ENCODE peak calls at places on chromosomes 3 and 15, in nine cellular contexts. Y is NAMALWA; S is activated CD4-positive, alpha-beta T cell treated with anti-CD3 and anti-CD28 coated beads for 24 hours; R is choroid plexus epithelial cell; X is retina; B is T-helper 1 cell; U is NCI-H69; M is cerebellum; Z is tibial artery. G is an unnamed sample.

GRCh38 chr3:174775603-174776002 is 83.5 kb upstream of the NAALADL2 start:
- DNase-seq in U (no peak), B (no peak), M (no peak), X (no peak), S (no peak), Y (no peak), R (peak), Z (no peak), G (no peak)

GRCh38 chr3:177795866-177796265 is 598.6 kb upstream of the TBL1XR1 start:
- DNase-seq in R (no peak), X (no peak), U (no peak), M (no peak), S (no peak), Y (no peak), Z (no peak), B (no peak), G (no peak)

GRCh38 chr15:29089731-29090616 is 179.6 kb downstream of the NSMCE3 start:
- DNase-seq in M (no peak), Y (peak), R (peak), X (peak), S (no peak), U (peak), B (no peak), Z (peak), G (no peak)

GRCh38 chr3:13379191-13379830 is 40.8 kb downstream of the NUP210 start:
- DNase-seq in S (no peak), R (peak), B (no peak), X (no peak), Y (no peak), U (no peak), M (no peak), Z (peak), G (no peak)

GRCh38 chr15:48710952-48711495 is 65.5 kb upstream of the FBN1 start:
- DNase-seq in B (no peak), U (no peak), Z (no peak), M (no peak), S (no peak), X (no peak), Y (no peak), R (peak), G (no peak)

GRCh38 chr3:58236527-58237237 is 910 bp upstream of the ABHD6 start:
- DNase-seq in S (no peak), Z (peak), Y (no peak), B (no peak), R (no peak), M (peak), U (peak), X (no peak), G (peak)

GRCh38 chr15:75233504-75234190 is 24.5 kb upstream of the GOLGA6C start:
- DNase-seq in M (no peak), U (no peak), B (no peak), X (no peak), R (no peak), Y (no peak), S (no peak), Z (peak), G (no peak)

GRCh38 chr3:133970916-133971315 is 58.8 kb downstream of the SLCO2A1 start:
- DNase-seq in M (no peak), U (no peak), S (no peak), Y (no peak), Z (no peak), X (no peak), B (no peak), R (no peak), G (no peak)

GRCh38 chr3:186620213-186621092 is 7.6 kb downstream of the AHSG start:
- DNase-seq in Y (no peak), U (no peak), B (no peak), S (no peak), X (no peak), Z (no peak), M (no peak), R (no peak), G (no peak)

GRCh38 chr3:42892169-42892568 is 13.8 kb upstream of the ZNF662 start:
- DNase-seq in M (no peak), U (no peak), B (no peak), R (no peak), Z (no peak), S (no peak), Y (no peak), X (no peak), G (no peak)

GRCh38 chr3:30685267-30685667 is 78.9 kb downstream of the TGFBR2 start:
- DNase-seq in M (no peak), B (no peak), X (no peak), Y (no peak), U (no peak), Z (no peak), R (peak), S (no peak), G (no peak)

GRCh38 chr3:122893282-122893681 is 98.4 kb downstream of the SLC49A4 start:
- DNase-seq in S (no peak), U (no peak), Y (no peak), M (no peak), B (no peak), X (no peak), Z (no peak), R (no peak), G (no peak)

GRCh38 chr3:168250415-168250861 is 154.7 kb upstream of the GOLIM4 start:
- DNase-seq in Z (no peak), S (no peak), U (peak), X (no peak), R (peak), Y (no peak), M (no peak), B (no peak), G (no peak)

GRCh38 chr3:143951351-143951971 is 20.2 kb upstream of the DIPK2A start:
- DNase-seq in B (peak), U (peak), Y (peak), R (peak), S (no peak), Z (no peak), X (no peak), M (no peak), G (peak)

GRCh38 chr3:122497425-122497824 is 17.3 kb downstream of the KPNA1 start:
- DNase-seq in S (peak), B (no peak), R (peak), U (no peak), M (no peak), X (no peak), Z (no peak), Y (no peak), G (no peak)

GRCh38 chr3:176650478-176650877 is 546.8 kb downstream of the TBL1XR1 start:
- DNase-seq in M (no peak), U (peak), Z (no peak), B (no peak), X (no peak), R (peak), S (no peak), Y (peak), G (no peak)

GRCh38 chr3:130831716-130832400 is 62.0 kb upstream of the ATP2C1 start:
- DNase-seq in Z (no peak), M (no peak), R (no peak), X (no peak), Y (no peak), S (no peak), B (no peak), U (peak), G (no peak)

GRCh38 chr3:123344175-123344908 is 104.5 kb downstream of the ADCY5 start:
- DNase-seq in S (no peak), M (no peak), Z (no peak), Y (peak), U (no peak), B (no peak), X (no peak), R (peak), G (no peak)

GRCh38 chr3:150681037-150681436 is 22.7 kb downstream of the ERICH6 start:
- DNase-seq in B (no peak), U (no peak), M (no peak), X (no peak), Y (peak), R (no peak), Z (no peak), S (no peak), G (no peak)

GRCh38 chr3:120147072-120147871 is 53.0 kb upstream of the GSK3B start:
- DNase-seq in B (peak), M (no peak), U (peak), Y (peak), Z (no peak), S (peak), X (no peak), R (no peak), G (no peak)

GRCh38 chr3:149585401-149585726 is 72.5 kb downstream of the WWTR1 start:
- DNase-seq in U (no peak), S (no peak), Z (no peak), B (no peak), Y (no peak), R (peak), X (no peak), M (no peak), G (no peak)

GRCh38 chr15:26157081-26157480 is 294.0 kb upstream of the ATP10A start:
- DNase-seq in Y (no peak), Z (no peak), M (peak), R (no peak), U (peak), X (peak), B (no peak), S (no peak), G (peak)

GRCh38 chr3:47419083-47420043 is 38.5 kb downstream of the PTPN23 start:
- DNase-seq in R (no peak), S (no peak), Z (no peak), X (no peak), U (no peak), M (no peak), Y (no peak), B (no peak), G (no peak)

GRCh38 chr3:39260957-39261356 is 18.9 kb downstream of the CX3CR1 start:
- DNase-seq in B (peak), Z (peak), S (no peak), R (peak), Y (peak), U (peak), X (no peak), M (peak), G (peak)

GRCh38 chr3:55607175-55607574 is 120.1 kb upstream of the WNT5A start:
- DNase-seq in Z (no peak), U (no peak), X (no peak), R (no peak), Y (no peak), M (no peak), S (no peak), B (no peak), G (no peak)

GRCh38 chr3:99789322-99789721 is 28.3 kb upstream of the CMSS1 start:
- DNase-seq in B (no peak), Y (peak), X (peak), R (peak), M (peak), S (peak), Z (peak), U (peak), G (peak)

GRCh38 chr15:24718289-24719082 is 42.9 kb downstream of the NPAP1 start:
- DNase-seq in S (no peak), Z (no peak), R (no peak), U (no peak), M (no peak), B (no peak), X (no peak), Y (no peak), G (no peak)

GRCh38 chr15:76903251-76903681 is 1.9 kb downstream of the SCAPER start:
- DNase-seq in U (peak), Y (peak), R (peak), X (peak), S (no peak), M (no peak), Z (no peak), B (no peak), G (peak)

GRCh38 chr3:171874251-171874679 is 31.1 kb downstream of the TMEM212 start:
- DNase-seq in M (no peak), X (no peak), Y (no peak), Z (no peak), B (no peak), S (no peak), R (peak), U (no peak), G (no peak)

GRCh38 chr15:42511010-42511396 is 15.6 kb downstream of the SNAP23 start:
- DNase-seq in R (peak), S (no peak), X (no peak), B (no peak), Y (no peak), M (no peak), U (no peak), Z (no peak), G (no peak)

GRCh38 chr3:16247282-16248058 is 17.3 kb downstream of the DPH3 start:
- DNase-seq in M (peak), Z (peak), S (peak), R (peak), X (peak), Y (peak), U (peak), B (peak), G (peak)

GRCh38 chr3:182424006-182424405 is 369.3 kb upstream of the ATP11B start:
- DNase-seq in B (no peak), Z (no peak), X (no peak), R (no peak), U (no peak), Y (no peak), M (no peak), S (no peak), G (no peak)

GRCh38 chr3:157104928-157105652 is 54.9 kb downstream of the CCNL1 start:
- DNase-seq in R (no peak), B (no peak), U (peak), Y (peak), Z (no peak), X (peak), M (no peak), S (no peak), G (no peak)

GRCh38 chr3:23831517-23832394 is 26.0 kb downstream of the UBE2E1 start:
- DNase-seq in X (no peak), Z (no peak), R (no peak), U (no peak), B (no peak), M (no peak), S (no peak), Y (no peak), G (no peak)

GRCh38 chr3:172034786-172035685 is 4.3 kb upstream of the FNDC3B start:
- DNase-seq in Z (no peak), M (peak), Y (peak), S (no peak), U (peak), R (no peak), B (no peak), X (peak), G (no peak)

GRCh38 chr3:135576786-135577185 is 388.7 kb upstream of the PPP2R3A start:
- DNase-seq in M (peak), R (no peak), S (no peak), Z (no peak), Y (no peak), B (no peak), X (no peak), U (peak), G (peak)

GRCh38 chr3:155079795-155080546 is at the start of gene MME:
- DNase-seq in R (peak), B (no peak), X (peak), U (peak), Z (no peak), S (no peak), Y (peak), M (no peak), G (peak)

GRCh38 chr3:172549144-172549543 is 25.9 kb upstream of the TNFSF10 start:
- DNase-seq in R (peak), Y (no peak), Z (no peak), X (no peak), U (no peak), S (no peak), B (no peak), M (no peak), G (no peak)